ENCODE peak calls at places on chromosomes 1 and 21, in six cellular contexts. U is MM.1S, T is fibroblast of lung, Q is HCT116, K is astrocyte, X is A673. R is an unnamed sample.

GRCh38 chr1:115727706-115728249 is 40.7 kb downstream of the CASQ2 start:
- DNase-seq in U (no peak), T (peak), Q (no peak), K (peak), X (peak), R (peak)

GRCh38 chr1:21655748-21656147 is 13.4 kb downstream of the RAP1GAP start:
- DNase-seq in U (no peak), T (no peak), Q (peak), K (no peak), X (peak), R (peak)

GRCh38 chr1:112894561-112895011 is 61.4 kb downstream of the SLC16A1 start:
- DNase-seq in U (no peak), T (no peak), Q (no peak), K (no peak), X (no peak), R (no peak)

GRCh38 chr1:231828182-231828920 is 201.8 kb downstream of the DISC1 start:
- DNase-seq in U (no peak), T (peak), Q (peak), K (peak), X (no peak), R (no peak)

GRCh38 chr1:67888208-67888607 is 54.9 kb upstream of the GNG12 start:
- DNase-seq in U (no peak), T (no peak), Q (no peak), K (no peak), X (no peak), R (no peak)

GRCh38 chr21:40143822-40144525 is 276.7 kb downstream of the PCP4 start:
- DNase-seq in U (peak), T (peak), Q (peak), K (peak), X (peak), R (peak)

GRCh38 chr1:154972517-154973343 is 1.8 kb upstream of the CKS1B start:
- DNase-seq in U (no peak), T (peak), Q (peak), K (peak), X (peak), R (peak)

GRCh38 chr1:196309386-196309785 is 298.9 kb downstream of the KCNT2 start:
- DNase-seq in U (peak), T (peak), Q (peak), K (peak), X (peak), R (no peak)

GRCh38 chr1:154993572-154994268 is at the start of gene LENEP:
- DNase-seq in U (no peak), T (no peak), Q (no peak), K (no peak), X (no peak), R (no peak)

GRCh38 chr21:33299181-33299752 is 25.5 kb upstream of the IFNAR1 start:
- DNase-seq in U (peak), T (no peak), Q (no peak), K (no peak), X (no peak), R (no peak)

GRCh38 chr1:236067854-236068454 is 3.1 kb upstream of the NID1 start:
- DNase-seq in U (no peak), T (peak), Q (no peak), K (no peak), X (no peak), R (no peak)

GRCh38 chr21:44517175-44517899 is 22.7 kb downstream of the KRTAP10-1 start:
- DNase-seq in U (peak), T (peak), Q (peak), K (no peak), X (peak), R (no peak)

GRCh38 chr1:193763313-193763712 is 576.9 kb upstream of the B3GALT2 start:
- DNase-seq in U (no peak), T (peak), Q (no peak), K (peak), X (no peak), R (no peak)

GRCh38 chr1:7513081-7513480 is 258.0 kb upstream of the VAMP3 start:
- DNase-seq in U (no peak), T (no peak), Q (no peak), K (no peak), X (no peak), R (no peak)

GRCh38 chr1:205934788-205935187 is 8.5 kb downstream of the SLC26A9 start:
- DNase-seq in U (no peak), T (no peak), Q (no peak), K (no peak), X (no peak), R (no peak)

GRCh38 chr1:205832326-205832751 is 17.6 kb downstream of the PM20D1 start:
- DNase-seq in U (no peak), T (no peak), Q (no peak), K (no peak), X (no peak), R (no peak)

GRCh38 chr1:48062353-48062752 is 65.2 kb upstream of the TRABD2B start:
- DNase-seq in U (no peak), T (no peak), Q (no peak), K (no peak), X (no peak), R (no peak)

GRCh38 chr1:229759037-229759435 is 133.0 kb downstream of the URB2 start:
- DNase-seq in U (no peak), T (peak), Q (no peak), K (peak), X (no peak), R (no peak)

GRCh38 chr1:230761443-230762167 is 14.4 kb downstream of the CAPN9 start:
- DNase-seq in U (no peak), T (no peak), Q (no peak), K (no peak), X (no peak), R (no peak)

GRCh38 chr1:36576118-36576517 is 93.4 kb upstream of the CSF3R start:
- DNase-seq in U (no peak), T (peak), Q (peak), K (no peak), X (peak), R (peak)

GRCh38 chr1:228860911-228861829 is 125.9 kb downstream of the RHOU start:
- DNase-seq in U (no peak), T (peak), Q (peak), K (peak), X (peak), R (no peak)

GRCh38 chr1:85665932-85666331 is 42.3 kb downstream of the ZNHIT6 start:
- DNase-seq in U (no peak), T (no peak), Q (no peak), K (no peak), X (no peak), R (no peak)

GRCh38 chr1:54977938-54978337 is 2.5 kb upstream of the TMEM61 start:
- DNase-seq in U (no peak), T (no peak), Q (no peak), K (no peak), X (no peak), R (no peak)

GRCh38 chr1:75615664-75616435 is 4.9 kb upstream of the SLC44A5 start:
- DNase-seq in U (peak), T (peak), Q (no peak), K (peak), X (peak), R (peak)

DNA sequence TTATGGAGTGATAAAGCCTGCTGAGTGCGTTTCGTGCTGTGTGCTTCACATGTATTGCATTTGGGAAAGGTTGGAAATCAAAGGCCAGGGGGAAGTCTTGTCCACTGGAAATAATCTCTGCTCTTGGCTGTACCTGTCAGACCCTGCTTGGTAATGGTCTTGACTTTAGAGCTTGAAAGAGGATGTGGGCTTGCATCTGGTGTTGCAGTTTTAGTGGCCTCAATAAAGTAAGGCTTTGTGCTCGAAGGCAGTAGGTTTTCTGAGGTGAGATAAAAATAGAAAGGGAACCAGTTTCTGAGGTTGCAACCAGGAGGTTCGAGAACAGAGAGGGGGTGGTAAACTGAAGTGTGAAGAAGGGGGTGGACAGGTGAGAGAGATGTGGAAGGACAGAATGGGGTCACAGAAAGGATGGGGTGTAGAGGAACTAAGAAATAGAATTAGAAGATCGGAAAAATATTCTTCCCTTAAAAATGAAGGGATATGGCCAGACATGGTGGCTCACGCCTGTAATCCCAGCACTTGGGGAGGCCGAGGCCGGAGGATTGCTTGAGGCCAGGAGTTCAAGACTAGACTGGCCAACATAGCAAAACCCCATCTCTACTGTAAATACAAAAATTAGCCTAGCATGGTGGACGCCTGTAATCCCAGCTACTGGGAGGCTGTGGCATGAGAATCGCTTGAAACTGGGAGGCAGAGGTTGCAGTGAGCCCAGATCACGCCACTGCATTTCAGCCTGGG is 1.5 kb downstream of the S100PBP start:
- DNase-seq in U (peak), T (no peak), Q (no peak), K (no peak), X (no peak), R (no peak)
- TF ChIP-seq EZH2 in U (no peak), T (no peak), Q (no peak), K (no peak), X (no peak), R (no peak)

DNA sequence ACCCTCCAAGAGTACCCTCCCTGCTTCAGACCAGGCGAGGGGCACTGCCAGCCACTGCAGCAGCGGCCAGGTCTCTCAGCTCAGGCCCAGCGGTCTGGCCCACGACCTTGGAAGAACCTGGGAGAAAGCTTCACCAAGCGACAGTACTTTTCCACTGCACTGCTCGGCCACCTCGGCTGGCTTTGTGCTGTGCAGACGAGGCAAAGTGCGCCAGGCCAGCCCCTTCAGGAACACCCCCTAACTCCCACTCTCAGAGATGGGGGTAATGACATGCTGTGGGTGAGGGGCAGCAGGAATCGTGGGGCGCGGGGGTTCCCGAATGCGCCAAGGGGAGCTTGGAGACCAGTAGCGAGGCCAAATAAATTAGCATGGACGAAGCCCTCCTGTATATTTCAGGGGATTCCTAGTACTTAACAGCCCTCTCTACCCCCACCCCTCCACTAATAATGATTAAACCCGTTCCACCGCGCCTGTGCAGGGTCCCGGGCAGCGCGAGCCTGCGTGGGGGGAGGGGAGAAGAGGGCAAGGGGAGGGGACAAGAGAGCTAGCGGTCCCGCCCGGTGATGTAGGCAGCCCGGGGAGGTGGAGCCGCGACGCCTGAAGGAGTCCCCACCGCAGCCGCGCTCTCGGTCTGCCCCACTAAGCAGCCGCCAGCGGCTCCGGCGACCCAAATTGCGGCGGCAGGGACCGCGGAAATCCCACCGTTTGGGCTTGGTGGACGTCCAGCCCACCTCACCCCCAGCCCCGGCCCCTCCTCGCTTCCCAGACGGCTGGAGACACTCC is at the start of gene FAM43B:
- DNase-seq in U (no peak), T (peak), Q (no peak), K (peak), X (peak), R (peak)
- TF ChIP-seq EZH2 in U (no peak), T (no peak), Q (no peak), K (no peak), X (peak), R (no peak)

DNA sequence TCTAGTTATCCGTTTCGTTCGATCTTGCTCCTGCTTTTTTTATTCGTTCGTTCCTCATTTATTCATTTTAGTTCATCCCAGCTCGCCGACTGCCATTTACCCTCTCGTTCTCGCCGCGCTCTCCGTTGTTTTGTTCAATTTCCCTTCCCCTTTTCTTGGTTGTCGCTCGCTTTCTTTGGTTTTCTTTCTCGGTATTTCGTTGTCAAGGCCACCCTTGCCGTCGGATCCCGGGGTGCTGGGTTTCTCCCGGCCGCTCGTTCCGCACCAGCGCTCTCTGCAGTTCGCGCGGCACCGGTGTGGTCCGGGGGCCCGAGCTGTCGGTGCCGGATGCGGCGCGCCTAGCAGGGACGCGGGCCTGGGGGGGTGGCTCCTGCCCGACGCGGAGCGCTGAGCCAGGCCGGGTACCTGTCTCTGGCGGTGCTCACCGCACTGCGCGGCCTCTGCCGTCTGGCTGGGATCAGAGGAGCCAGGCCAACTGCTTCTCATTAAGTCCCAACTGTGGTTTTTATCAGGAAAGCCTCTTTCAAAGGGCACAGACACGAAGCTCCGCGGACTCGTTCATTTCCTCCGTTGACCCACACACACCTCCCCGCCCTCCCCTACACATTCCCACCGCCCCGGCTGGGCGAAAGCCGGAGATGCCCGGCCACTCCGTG is 1.7 kb downstream of the ALX3 start:
- DNase-seq in U (no peak), T (no peak), Q (no peak), K (no peak), X (no peak), R (peak)
- TF ChIP-seq EZH2 in U (no peak), T (peak), Q (no peak), K (no peak), X (no peak), R (peak)

GRCh38 chr1:2505461-2505994 is 20.9 kb downstream of the PANK4 start:
- DNase-seq in U (no peak), T (no peak), Q (no peak), K (no peak), X (no peak), R (no peak)

GRCh38 chr1:2504224-2504948 is 22.0 kb downstream of the PANK4 start:
- DNase-seq in U (no peak), T (no peak), Q (no peak), K (no peak), X (no peak), R (no peak)

GRCh38 chr1:2506007-2506860 is 20.2 kb downstream of the PANK4 start:
- DNase-seq in U (no peak), T (no peak), Q (no peak), K (no peak), X (no peak), R (no peak)

GRCh38 chr1:2503554-2504223 is 22.7 kb downstream of the PANK4 start:
- DNase-seq in U (no peak), T (no peak), Q (no peak), K (no peak), X (no peak), R (peak)

GRCh38 chr1:2504949-2505272 is 21.5 kb downstream of the PANK4 start:
- DNase-seq in U (no peak), T (no peak), Q (no peak), K (no peak), X (no peak), R (no peak)
- TF ChIP-seq EZH2 in U (no peak), T (no peak), Q (no peak), K (no peak), X (no peak), R (no peak)

DNA sequence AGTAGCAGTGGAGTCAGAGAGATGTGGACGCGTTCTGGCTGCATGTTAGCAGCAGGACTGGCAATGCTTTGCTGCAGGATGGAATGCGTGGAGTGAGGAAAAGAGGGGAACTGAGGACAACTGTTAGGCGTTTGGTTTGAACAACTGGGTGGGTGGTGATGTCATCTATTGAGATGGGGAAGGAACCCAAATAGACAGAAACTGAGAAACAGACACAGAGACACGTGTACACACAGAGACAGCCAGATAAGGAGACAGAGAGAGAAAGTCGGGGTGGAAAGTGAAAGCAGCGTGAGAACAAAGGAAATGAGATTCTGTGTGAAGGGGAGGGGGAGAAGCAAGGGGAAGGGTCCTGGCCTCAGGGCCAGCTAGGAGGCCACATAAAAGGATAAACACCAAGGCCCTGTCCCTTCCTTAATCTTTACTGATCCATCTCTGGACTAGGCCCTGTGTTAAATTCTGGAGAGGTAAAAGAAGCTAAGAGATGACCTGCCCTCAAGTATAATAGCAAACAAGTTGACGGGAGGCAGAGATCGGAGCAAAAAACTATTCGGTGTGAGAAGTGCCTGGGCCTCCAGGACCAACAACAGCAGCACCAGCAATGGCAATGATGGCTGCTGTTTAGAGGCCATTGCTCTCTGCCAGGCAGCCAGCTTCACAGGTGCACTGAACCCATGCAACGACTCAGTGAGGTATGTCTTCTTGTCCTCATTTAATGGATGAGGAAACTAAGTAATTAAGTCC is 31.6 kb downstream of the VWA5B1 start:
- DNase-seq in U (no peak), T (peak), Q (no peak), K (peak), X (no peak), R (no peak)
- TF ChIP-seq EZH2 in U (no peak), T (no peak), Q (no peak), K (no peak), X (no peak), R (no peak)

GRCh38 chr1:219931033-219931432 is 2.7 kb upstream of the SLC30A10 start:
- DNase-seq in U (no peak), T (no peak), Q (no peak), K (no peak), X (peak), R (no peak)

GRCh38 chr1:219927956-219928790 is at the start of gene SLC30A10:
- DNase-seq in U (no peak), T (peak), Q (no peak), K (peak), X (peak), R (peak)

GRCh38 chr1:219926363-219926998 is 1.9 kb downstream of the SLC30A10 start:
- DNase-seq in U (no peak), T (no peak), Q (no peak), K (no peak), X (no peak), R (no peak)

GRCh38 chr1:219927298-219927955 is 930 bp downstream of the SLC30A10 start:
- DNase-seq in U (no peak), T (no peak), Q (no peak), K (no peak), X (no peak), R (no peak)

DNA sequence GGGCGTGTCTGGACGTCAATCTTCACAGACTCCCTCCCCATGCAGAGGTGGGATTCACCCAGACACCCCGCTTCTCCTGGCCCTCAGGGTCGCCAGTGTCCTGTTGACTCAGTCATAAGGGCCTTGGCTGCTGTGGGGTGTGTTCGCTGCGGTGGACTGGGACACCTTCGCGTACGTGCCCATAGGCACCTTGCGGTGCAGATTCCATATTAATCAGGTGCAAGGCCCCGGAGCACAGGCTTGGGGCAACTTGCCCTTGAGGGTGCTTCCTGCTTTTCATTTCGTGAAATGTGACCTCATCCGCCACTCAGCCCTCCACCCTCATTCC is 398 bp upstream of the SLC30A10 start:
- DNase-seq in U (no peak), T (no peak), Q (no peak), K (no peak), X (no peak), R (no peak)
- TF ChIP-seq EZH2 in U (no peak), T (no peak), Q (no peak), K (no peak), X (no peak), R (no peak)

GRCh38 chr1:202619528-202619927 is 90.7 kb downstream of the SYT2 start:
- DNase-seq in U (no peak), T (no peak), Q (no peak), K (no peak), X (no peak), R (no peak)
- TF ChIP-seq EZH2 in U (no peak), T (no peak), Q (no peak), K (no peak), X (no peak), R (no peak)